ENCODE peak calls at places on chromosomes 5 and 9, in seven cellular contexts. P is tibial nerve, J is skeletal muscle cell, F is BE2C, Y is ascending aorta, L is ovary, Z is cardiac fibroblast. T is an unnamed sample.

GRCh38 chr9:118954822-118955221 is 414.4 kb downstream of the BRINP1 start:
- DNase-seq in F (no peak), Y (no peak), Z (no peak), P (no peak), L (no peak), J (no peak), T (no peak)

GRCh38 chr5:31378838-31379237 is 153.1 kb downstream of the DROSHA start:
- DNase-seq in Y (no peak), F (no peak), P (no peak), Z (peak), J (peak), L (no peak), T (no peak)

GRCh38 chr5:114367029-114367428 is 5.2 kb downstream of the KCNN2 start:
- DNase-seq in J (no peak), F (no peak), L (no peak), Y (no peak), Z (peak), P (no peak), T (peak)

GRCh38 chr9:108978121-108978694 is 35.1 kb downstream of the CTNNAL1 start:
- DNase-seq in Z (peak), J (no peak), L (no peak), P (no peak), Y (no peak), F (no peak), T (no peak)

GRCh38 chr5:38905516-38905915 is 59.7 kb downstream of the OSMR start:
- DNase-seq in P (no peak), Y (no peak), Z (no peak), J (no peak), F (no peak), L (no peak), T (peak)

GRCh38 chr9:109520475-109521132 is 22.5 kb upstream of the PTPN3 start:
- DNase-seq in Y (peak), L (peak), P (peak), F (peak), J (peak), Z (peak), T (peak)

GRCh38 chr9:127903557-127904475 is 4.4 kb upstream of the ST6GALNAC6 start:
- DNase-seq in L (peak), P (peak), Z (peak), Y (peak), F (no peak), J (no peak), T (no peak)

GRCh38 chr5:10275991-10276390 is 25.9 kb downstream of the CCT5 start:
- DNase-seq in P (no peak), L (no peak), J (no peak), Y (no peak), F (no peak), Z (no peak), T (no peak)

GRCh38 chr9:76114144-76114543 is 223.7 kb downstream of the PCSK5 start:
- DNase-seq in L (peak), J (peak), F (no peak), P (no peak), Z (peak), Y (no peak), T (no peak)

GRCh38 chr9:138010274-138010800 is 132.8 kb downstream of the CACNA1B start:
- DNase-seq in L (no peak), J (no peak), Y (peak), Z (no peak), P (no peak), F (no peak), T (no peak)

GRCh38 chr9:123034881-123035465 is 1.5 kb downstream of the GPR21 start:
- DNase-seq in Y (no peak), P (no peak), J (no peak), Z (no peak), F (no peak), L (no peak), T (no peak)

GRCh38 chr5:71697967-71698366 is 21.1 kb upstream of the CARTPT start:
- DNase-seq in L (no peak), J (no peak), P (no peak), Y (no peak), F (no peak), Z (no peak), T (no peak)

GRCh38 chr5:171569065-171569712 is 149.7 kb downstream of the FGF18 start:
- DNase-seq in Y (no peak), J (no peak), L (no peak), P (no peak), F (no peak), Z (no peak), T (no peak)

GRCh38 chr5:138900281-138900965 is 25.3 kb upstream of the LRRTM2 start:
- DNase-seq in J (peak), Z (peak), P (no peak), Y (no peak), L (no peak), F (no peak), T (peak)

DNA sequence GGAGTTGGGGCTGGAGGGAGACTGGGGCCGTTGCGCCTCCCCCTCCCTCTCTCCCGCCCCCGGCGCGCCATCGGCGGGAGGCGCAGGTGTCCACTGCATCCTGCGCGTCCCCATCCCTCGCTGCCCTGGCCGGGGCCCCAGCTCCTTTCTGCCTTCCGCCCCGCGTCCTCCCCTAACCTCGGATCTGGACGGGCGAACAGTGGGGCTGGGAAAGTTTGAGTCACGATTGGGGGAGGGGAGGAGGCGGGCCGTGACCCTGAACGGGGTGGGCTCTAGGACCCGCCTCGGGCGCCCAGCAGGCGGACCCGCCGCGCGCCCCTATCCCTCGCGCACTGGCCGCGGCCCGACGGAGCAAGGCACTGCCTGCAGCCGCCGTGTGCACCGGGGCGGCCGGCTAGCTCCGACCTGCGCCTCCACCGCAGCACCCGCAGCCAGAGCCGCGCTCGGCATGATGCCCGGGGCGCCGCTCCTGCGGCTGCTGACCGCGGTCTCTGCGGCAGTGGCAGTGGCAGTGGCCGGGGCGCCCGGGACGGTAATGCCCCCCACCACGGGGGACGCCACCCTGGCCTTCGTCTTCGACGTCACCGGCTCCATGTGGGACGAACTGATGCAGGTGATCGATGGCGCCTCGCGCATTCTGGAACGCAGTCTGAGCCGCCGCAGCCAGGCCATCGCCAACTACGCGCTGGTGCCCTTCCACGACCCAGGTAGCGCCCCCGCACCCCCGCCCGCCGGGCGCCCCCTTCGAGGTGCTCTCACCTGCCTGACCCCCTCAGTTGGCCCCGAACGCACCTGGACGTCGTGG is at the start of gene HMCN2:
- DNase-seq in Z (peak), J (no peak), F (peak), L (no peak), P (no peak), Y (peak), T (peak)
- H3K4me3 ChIP-seq in Z (no peak), J (no peak), F (peak), L (peak), P (no peak), Y (peak), T (no peak)

DNA sequence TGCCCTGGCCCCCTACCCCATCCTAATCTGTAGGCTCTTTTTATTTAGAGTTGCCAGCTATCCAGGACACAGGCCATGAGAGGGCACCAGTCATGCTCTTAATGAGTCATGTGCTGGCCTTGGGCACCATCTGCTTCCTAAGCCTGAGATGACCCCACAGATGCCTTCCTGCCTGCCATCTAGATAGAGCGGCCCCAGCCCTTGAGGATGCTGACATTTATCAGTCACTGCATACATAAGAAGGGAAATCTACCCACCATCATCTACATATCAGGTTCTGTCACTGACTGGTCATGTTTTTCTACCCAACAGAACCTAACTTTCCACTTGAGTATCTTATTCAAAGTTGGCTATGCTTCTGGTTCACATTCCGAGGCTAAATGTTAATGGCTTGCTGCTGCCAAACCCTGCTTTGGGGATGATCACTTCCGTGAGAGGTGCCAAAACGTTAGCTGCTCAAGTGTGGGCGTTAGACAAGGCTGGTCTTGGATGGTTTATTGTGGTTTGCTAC is 49.9 kb upstream of the TTC23L start:
- DNase-seq in F (no peak), J (no peak), Z (peak), L (no peak), P (no peak), Y (peak), T (peak)
- H3K4me3 ChIP-seq in F (no peak), J (no peak), Z (no peak), L (no peak), P (no peak), Y (no peak), T (no peak)

GRCh38 chr5:78907255-78907886 is 77.7 kb downstream of the ARSB start:
- DNase-seq in P (peak), Z (peak), L (no peak), Y (peak), J (peak), F (no peak), T (peak)
- H3K4me3 ChIP-seq in P (no peak), Z (no peak), L (no peak), Y (peak), J (peak), F (no peak), T (no peak)

DNA sequence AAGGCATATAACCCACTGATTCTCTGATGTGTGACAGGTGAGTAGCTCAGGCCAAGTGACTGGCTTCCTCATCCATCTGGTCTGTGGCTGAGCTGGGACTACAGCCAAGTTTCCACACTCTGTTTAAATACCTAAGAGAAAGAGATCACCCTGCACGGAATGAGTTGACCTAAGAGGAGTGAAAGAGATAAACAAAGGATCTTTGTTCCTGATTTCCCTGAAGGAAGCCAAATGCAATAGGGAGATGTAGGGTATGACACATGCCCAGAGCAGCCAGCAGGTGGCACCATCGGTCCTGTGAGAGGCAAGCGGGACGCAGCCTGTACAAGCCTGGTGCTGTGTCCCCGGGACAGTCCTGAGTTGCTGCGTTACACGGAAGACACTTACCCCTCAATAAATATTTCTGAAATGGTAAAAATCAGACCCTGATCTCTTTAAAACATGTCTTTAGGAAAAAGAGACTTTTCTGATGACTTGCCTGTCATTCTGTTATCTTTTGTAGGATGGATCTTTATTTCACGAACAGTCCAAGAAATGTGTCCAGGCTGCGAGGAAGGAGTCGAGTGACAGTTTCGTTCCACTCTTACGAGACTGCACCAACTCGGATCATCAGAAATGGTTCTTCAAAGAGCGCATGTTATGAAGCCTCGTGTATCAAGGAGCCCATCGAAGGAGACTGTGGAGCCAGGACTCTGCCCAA is 41.1 kb downstream of the GALNT12 start:
- DNase-seq in J (peak), P (peak), Z (peak), L (peak), F (peak), Y (peak), T (peak)
- H3K4me3 ChIP-seq in J (peak), P (no peak), Z (no peak), L (peak), F (peak), Y (peak), T (peak)

GRCh38 chr5:124737651-124738050 is 8.8 kb downstream of the ZNF608 start:
- DNase-seq in J (no peak), Z (no peak), Y (no peak), F (no peak), L (no peak), P (no peak), T (no peak)

GRCh38 chr5:124740991-124741583 is 5.4 kb downstream of the ZNF608 start:
- DNase-seq in Z (no peak), J (no peak), Y (no peak), L (no peak), F (no peak), P (no peak), T (peak)

GRCh38 chr5:124741711-124742496 is 4.5 kb downstream of the ZNF608 start:
- DNase-seq in Z (peak), P (no peak), J (no peak), Y (no peak), L (no peak), F (no peak), T (peak)

GRCh38 chr5:124738751-124739559 is 7.5 kb downstream of the ZNF608 start:
- DNase-seq in P (no peak), L (no peak), F (peak), Z (no peak), J (no peak), Y (no peak), T (no peak)

GRCh38 chr5:124740055-124740454 is 6.4 kb downstream of the ZNF608 start:
- DNase-seq in Y (no peak), P (no peak), Z (no peak), L (no peak), J (no peak), F (no peak), T (no peak)
- H3K4me3 ChIP-seq in Y (no peak), P (no peak), Z (no peak), L (no peak), J (no peak), F (peak), T (no peak)